ENCODE peak calls at places on chromosomes 13 and 19, in four cellular contexts. M is GM12865, U is HCT116, H is ovary. I is an unnamed sample.

GRCh38 chr13:113595131-113595530 is 10.6 kb downstream of the TFDP1 start:
- DNase-seq in M (no peak), U (no peak), H (peak), I (no peak)

GRCh38 chr13:48317511-48317981 is 14.0 kb downstream of the RB1 start:
- DNase-seq in M (no peak), U (no peak), H (no peak), I (no peak)

GRCh38 chr19:58586131-58586765 is 13.1 kb upstream of the MZF1 start:
- DNase-seq in M (no peak), U (no peak), H (no peak), I (no peak)

GRCh38 chr19:31064486-31064885 is 284.8 kb downstream of the TSHZ3 start:
- DNase-seq in M (no peak), U (no peak), H (no peak), I (no peak)

GRCh38 chr13:93709511-93710244 is 483.1 kb downstream of the GPC6 start:
- DNase-seq in M (no peak), U (no peak), H (no peak), I (no peak)

GRCh38 chr19:4939466-4939865 is 29.4 kb upstream of the KDM4B start:
- DNase-seq in M (no peak), U (no peak), H (no peak), I (no peak)

GRCh38 chr13:23554000-23554399 is 16.2 kb upstream of the TNFRSF19 start:
- DNase-seq in M (no peak), U (peak), H (no peak), I (no peak)

GRCh38 chr19:33766623-33767022 is 30.0 kb upstream of the KCTD15 start:
- DNase-seq in M (no peak), U (no peak), H (no peak), I (no peak)

GRCh38 chr13:112997188-112998135 is 28.4 kb downstream of the MCF2L start:
- DNase-seq in M (no peak), U (no peak), H (no peak), I (no peak)

GRCh38 chr19:43310221-43310620 is 40.9 kb upstream of the PSG9 start:
- DNase-seq in M (no peak), U (no peak), H (no peak), I (no peak)

GRCh38 chr13:48828962-48829405 is 146.7 kb upstream of the FNDC3A start:
- DNase-seq in M (peak), U (no peak), H (no peak), I (peak)

GRCh38 chr13:108146642-108147041 is 68.7 kb downstream of the LIG4 start:
- DNase-seq in M (no peak), U (no peak), H (no peak), I (no peak)

GRCh38 chr13:111859361-111860105 is 207.4 kb upstream of the SOX1 start:
- DNase-seq in M (no peak), U (no peak), H (no peak), I (no peak)

GRCh38 chr13:69280399-69280798 is 827.2 kb upstream of the ATXN8OS start:
- DNase-seq in M (no peak), U (no peak), H (no peak), I (no peak)

GRCh38 chr13:31629085-31629785 is 110.1 kb upstream of the RXFP2 start:
- DNase-seq in M (no peak), U (no peak), H (no peak), I (no peak)

GRCh38 chr13:78689011-78689410 is 30.1 kb upstream of the OBI1 start:
- DNase-seq in M (no peak), U (no peak), H (no peak), I (no peak)

GRCh38 chr13:51919531-51919930 is 57.8 kb downstream of the CCDC70 start:
- DNase-seq in M (no peak), U (no peak), H (no peak), I (no peak)

GRCh38 chr19:30233375-30233774 is 138.8 kb upstream of the ZNF536 start:
- DNase-seq in M (no peak), U (no peak), H (no peak), I (no peak)

GRCh38 chr13:51822106-51822840 is 18.3 kb upstream of the DHRS12 start:
- DNase-seq in M (no peak), U (no peak), H (no peak), I (no peak)

GRCh38 chr13:34654203-34654602 is 287.9 kb upstream of the NBEA start:
- DNase-seq in M (peak), U (no peak), H (no peak), I (no peak)
- TF ChIP-seq CTCF in M (no peak), U (no peak), H (no peak), I (no peak)

DNA sequence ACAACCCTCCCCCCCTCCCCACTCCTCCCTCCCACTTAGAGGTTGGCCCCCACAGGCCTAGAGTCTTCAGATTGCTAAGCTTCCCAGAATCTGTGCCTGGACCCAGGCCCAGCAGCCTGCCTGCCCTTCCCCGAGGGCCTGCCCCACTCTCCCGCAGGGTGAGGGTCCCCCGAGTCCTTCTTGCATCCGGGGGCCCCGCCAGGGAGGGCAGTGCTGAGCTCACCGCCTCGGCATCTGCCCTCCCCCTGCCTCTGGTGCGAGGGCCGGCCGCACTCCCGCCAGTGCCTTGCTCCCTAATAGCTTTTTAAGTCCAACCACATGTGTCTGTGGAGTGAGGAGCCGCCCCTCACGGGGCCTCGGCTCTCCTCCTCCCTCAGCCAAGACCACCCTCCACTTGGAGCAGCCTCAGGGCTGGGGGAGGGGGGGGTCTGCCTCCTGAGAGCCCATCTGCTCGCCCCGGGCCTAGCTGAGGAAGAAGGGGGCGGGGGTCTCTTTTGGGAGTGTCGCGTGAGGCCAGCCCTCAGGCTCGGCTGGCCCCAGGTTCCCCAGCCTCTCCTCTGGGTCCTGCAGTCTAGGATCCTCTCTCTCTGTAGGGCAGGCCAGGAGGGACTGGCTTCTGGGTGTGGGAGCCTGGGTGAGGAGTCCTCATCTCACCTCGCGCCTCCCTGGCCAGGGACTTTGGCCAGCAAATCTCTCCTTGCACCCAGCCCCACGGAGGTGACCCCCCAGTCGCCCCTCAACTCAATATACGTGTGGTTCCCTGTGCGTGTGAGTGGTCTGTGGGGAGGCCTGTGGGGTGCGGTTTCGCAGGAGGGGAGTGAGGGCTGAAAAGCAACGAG is 47.2 kb downstream of the LYL1 start:
- DNase-seq in M (no peak), U (no peak), H (peak), I (no peak)
- H3K4me3 ChIP-seq in M (no peak), U (peak), H (peak), I (no peak)

DNA sequence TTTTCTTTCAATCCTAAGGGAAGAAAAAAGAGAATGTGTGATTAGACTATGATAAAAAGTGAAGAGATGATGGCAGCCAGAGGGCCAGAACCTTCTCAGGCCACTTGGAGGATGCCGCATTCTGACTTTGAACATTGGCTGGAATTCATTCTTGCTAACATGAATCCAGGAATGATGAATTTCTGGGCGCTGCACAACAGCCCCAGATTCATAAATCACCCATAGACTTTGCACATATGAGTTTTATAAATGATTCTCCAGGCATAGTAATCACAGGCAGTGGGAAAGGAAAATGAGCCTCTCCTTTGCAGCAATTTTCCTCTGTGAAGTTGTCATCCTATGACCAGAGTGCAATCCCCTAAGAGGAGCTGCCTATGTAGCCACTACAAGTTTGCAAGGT is 555.4 kb downstream of the KCTD12 start:
- DNase-seq in M (no peak), U (no peak), H (no peak), I (no peak)
- TF ChIP-seq CTCF in M (no peak), U (no peak), H (no peak), I (no peak)

DNA sequence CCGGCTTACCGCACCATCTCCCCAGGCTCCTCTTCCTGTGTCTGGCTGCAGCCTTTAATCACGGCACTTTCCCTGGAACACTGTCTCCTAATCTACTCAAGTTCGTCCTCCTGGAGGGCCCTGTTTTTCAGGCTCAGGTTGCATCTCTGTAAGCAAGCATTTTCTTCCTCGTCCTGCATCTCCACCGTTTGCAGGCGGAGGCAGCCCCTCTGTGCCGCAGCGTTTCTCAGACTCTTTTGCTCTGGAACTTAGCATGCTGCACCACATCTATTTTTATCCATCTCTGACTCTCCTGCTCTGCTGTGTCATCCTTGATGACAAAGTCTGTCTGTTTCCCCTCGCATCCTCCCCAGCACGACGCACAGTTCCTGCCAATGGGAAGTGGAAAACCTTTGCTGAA is 117.5 kb downstream of the ATP8A2 start:
- DNase-seq in M (no peak), U (no peak), H (no peak), I (no peak)
- H3K4me3 ChIP-seq in M (no peak), U (no peak), H (no peak), I (no peak)

GRCh38 chr19:55536951-55537740 is at the start of gene SBK2:
- DNase-seq in M (no peak), U (no peak), H (no peak), I (peak)
- TF ChIP-seq CTCF in M (no peak), U (peak), H (no peak), I (peak)

GRCh38 chr19:19261350-19262189 is 11.5 kb downstream of the TM6SF2 start:
- DNase-seq in M (no peak), U (no peak), H (peak), I (no peak)

GRCh38 chr19:19262190-19263057 is 10.7 kb downstream of the TM6SF2 start:
- DNase-seq in M (no peak), U (no peak), H (no peak), I (no peak)

GRCh38 chr19:19259741-19260140 is 13.4 kb downstream of the TM6SF2 start:
- DNase-seq in M (peak), U (peak), H (no peak), I (peak)

GRCh38 chr19:19260417-19260816 is 12.7 kb downstream of the TM6SF2 start:
- DNase-seq in M (no peak), U (no peak), H (no peak), I (no peak)

GRCh38 chr19:19260842-19261241 is 12.3 kb downstream of the TM6SF2 start:
- DNase-seq in M (no peak), U (no peak), H (no peak), I (no peak)
- H3K4me3 ChIP-seq in M (no peak), U (no peak), H (no peak), I (no peak)

GRCh38 chr13:98893361-98893760 is 84.5 kb downstream of the DOCK9 start:
- DNase-seq in M (no peak), U (no peak), H (no peak), I (no peak)
- TF ChIP-seq CTCF in M (no peak), U (no peak), H (no peak), I (no peak)

DNA sequence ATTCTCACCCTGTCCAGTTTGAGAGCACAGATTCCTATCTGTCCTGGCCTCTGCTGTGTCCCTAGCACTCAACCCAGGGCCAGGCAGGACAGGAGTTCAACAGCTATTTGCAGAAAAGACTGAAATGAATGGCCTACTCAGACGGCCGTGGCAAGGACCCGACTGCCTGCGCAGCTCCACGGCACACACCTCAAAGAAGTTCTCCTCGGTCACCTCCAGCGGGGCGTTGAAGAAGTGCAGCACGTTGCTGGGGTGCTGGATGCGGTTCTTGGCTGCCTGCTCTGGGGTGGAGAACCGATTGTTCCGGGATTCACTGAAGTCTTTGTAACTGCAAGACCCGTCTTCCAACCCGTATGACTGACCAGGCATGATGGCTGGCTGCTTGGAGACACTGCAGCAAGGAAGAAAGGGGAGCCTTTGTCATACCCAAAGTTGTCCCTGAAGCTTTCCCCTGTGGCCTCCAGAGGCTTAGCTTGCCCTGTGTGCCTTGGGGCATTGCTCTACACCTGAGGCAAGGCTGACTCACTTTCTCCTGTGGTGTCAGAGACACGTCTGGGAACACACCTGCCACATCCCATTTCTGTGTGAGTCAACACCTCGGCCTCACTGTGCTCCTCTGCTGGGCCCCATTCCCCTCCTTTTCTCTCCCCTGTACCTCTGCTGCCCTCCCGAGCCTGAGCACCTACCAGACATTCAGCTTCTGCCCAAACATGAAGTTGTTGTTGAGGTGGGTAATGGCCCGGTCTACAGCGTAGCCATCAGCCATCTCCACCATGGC is 6.8 kb upstream of the ECH1 start:
- DNase-seq in M (no peak), U (peak), H (no peak), I (no peak)
- H3K4me3 ChIP-seq in M (no peak), U (no peak), H (no peak), I (no peak)

GRCh38 chr13:87667686-87668085 is 3.5 kb upstream of the SLITRK5 start:
- DNase-seq in M (no peak), U (no peak), H (no peak), I (no peak)

GRCh38 chr13:87666826-87667225 is 4.3 kb upstream of the SLITRK5 start:
- DNase-seq in M (no peak), U (no peak), H (no peak), I (no peak)

GRCh38 chr13:87671824-87672603 is 843 bp downstream of the SLITRK5 start:
- DNase-seq in M (no peak), U (no peak), H (no peak), I (peak)

GRCh38 chr13:87671031-87671823 is at the start of gene SLITRK5:
- DNase-seq in M (peak), U (no peak), H (peak), I (peak)

DNA sequence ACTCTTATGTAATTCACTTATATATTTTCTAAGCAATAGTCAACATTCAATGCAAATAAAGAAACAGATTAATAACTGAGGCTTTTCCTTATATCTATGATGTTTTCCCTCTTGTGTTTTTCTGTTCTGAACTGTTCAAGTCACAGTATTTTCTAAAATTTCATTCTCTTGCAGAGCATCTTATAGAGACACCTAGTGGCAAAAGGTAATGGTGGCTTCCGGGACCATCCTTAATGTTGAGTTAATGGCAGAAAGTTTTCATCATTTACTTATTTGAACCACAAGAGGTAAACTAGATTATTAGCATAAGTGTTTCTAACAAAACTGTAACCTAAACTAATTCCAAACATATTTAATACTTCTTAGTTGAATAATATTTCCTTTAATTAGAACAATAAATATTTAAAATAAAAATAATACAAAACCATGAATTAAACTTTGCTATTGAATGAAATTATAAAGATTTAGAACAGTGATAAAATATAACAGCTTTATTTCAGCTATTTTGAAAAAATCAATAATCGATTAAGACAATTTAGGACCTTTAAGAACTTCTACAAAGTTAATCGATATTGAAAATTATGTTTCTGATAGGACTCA is 1.7 kb upstream of the SLITRK5 start:
- DNase-seq in M (peak), U (no peak), H (no peak), I (peak)
- TF ChIP-seq CTCF in M (peak), U (peak), H (no peak), I (peak)

DNA sequence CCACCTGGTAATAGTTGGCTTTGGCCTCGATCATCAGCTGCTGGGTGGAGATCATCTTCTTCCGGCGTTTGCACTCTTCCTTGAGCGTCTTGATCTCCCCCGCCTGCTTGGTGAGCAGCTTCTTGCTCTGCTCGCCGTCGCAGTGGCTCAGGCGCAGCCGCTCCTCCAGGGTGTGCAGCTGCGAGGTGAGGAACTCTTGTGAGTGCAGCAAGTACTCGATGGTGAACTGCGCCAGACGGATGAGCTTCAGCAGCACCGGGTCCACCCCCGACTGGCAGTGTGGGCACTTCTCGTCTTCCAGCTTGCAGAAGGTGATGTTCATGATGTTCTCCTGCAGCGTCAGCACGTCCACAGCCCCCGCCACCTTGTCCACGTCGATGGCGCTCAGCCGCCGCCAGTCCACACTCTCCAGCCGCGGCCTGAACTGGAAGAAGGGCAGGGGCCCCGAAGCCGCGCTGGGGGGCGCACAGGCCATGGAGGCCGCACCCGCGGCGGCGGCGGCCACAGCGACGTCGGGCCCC is 3.2 kb downstream of the DZIP1 start:
- DNase-seq in M (no peak), U (no peak), H (peak), I (no peak)
- H3K4me3 ChIP-seq in M (no peak), U (no peak), H (peak), I (no peak)

I was measured in OCI-LY7.